ENCODE peak calls at places on chromosome 10, in six cellular contexts. One of them, this sample, is unnamed.

GRCh38 chr10:77287647-77288120 is 349.9 kb downstream of the KCNMA1 start:
- DNase-seq in AG04450: no peak
- DNase-seq in colonic mucosa: peak
- DNase-seq in IMR-90: no peak
- DNase-seq in SK-N-SH: no peak
- DNase-seq in fibroblast of lung: no peak
- DNase-seq in this sample: no peak

GRCh38 chr10:48655426-48656240 is 29.0 kb upstream of the WDFY4 start:
- DNase-seq in AG04450: no peak
- DNase-seq in colonic mucosa: peak
- DNase-seq in IMR-90: peak
- DNase-seq in SK-N-SH: peak
- DNase-seq in fibroblast of lung: peak
- DNase-seq in this sample: peak

GRCh38 chr10:122861724-122862161 is 16.1 kb upstream of the CUZD1 start:
- DNase-seq in AG04450: no peak
- DNase-seq in colonic mucosa: no peak
- DNase-seq in IMR-90: peak
- DNase-seq in SK-N-SH: no peak
- DNase-seq in fibroblast of lung: peak
- DNase-seq in this sample: no peak

GRCh38 chr10:6140141-6140841 is 51.5 kb downstream of the RBM17 start:
- DNase-seq in AG04450: no peak
- DNase-seq in colonic mucosa: peak
- DNase-seq in IMR-90: no peak
- DNase-seq in SK-N-SH: peak
- DNase-seq in fibroblast of lung: no peak
- DNase-seq in this sample: no peak

GRCh38 chr10:88089498-88089897 is 226.1 kb downstream of the PTEN start:
- DNase-seq in AG04450: no peak
- DNase-seq in colonic mucosa: no peak
- DNase-seq in IMR-90: no peak
- DNase-seq in SK-N-SH: no peak
- DNase-seq in fibroblast of lung: no peak
- DNase-seq in this sample: no peak

GRCh38 chr10:93028881-93029280 is 31.7 kb upstream of the CYP26C1 start:
- DNase-seq in AG04450: no peak
- DNase-seq in colonic mucosa: no peak
- DNase-seq in IMR-90: peak
- DNase-seq in SK-N-SH: no peak
- DNase-seq in fibroblast of lung: peak
- DNase-seq in this sample: no peak

GRCh38 chr10:79017882-79018550 is 50.8 kb upstream of the ZMIZ1 start:
- DNase-seq in AG04450: no peak
- DNase-seq in colonic mucosa: no peak
- DNase-seq in IMR-90: no peak
- DNase-seq in SK-N-SH: no peak
- DNase-seq in fibroblast of lung: no peak
- DNase-seq in this sample: no peak

GRCh38 chr10:53601260-53601875 is 828.8 kb upstream of the MBL2 start:
- DNase-seq in AG04450: no peak
- DNase-seq in colonic mucosa: no peak
- DNase-seq in IMR-90: peak
- DNase-seq in SK-N-SH: peak
- DNase-seq in fibroblast of lung: peak
- DNase-seq in this sample: no peak

GRCh38 chr10:103637855-103638561 is 144.5 kb downstream of the NEURL1 start:
- DNase-seq in AG04450: peak
- DNase-seq in colonic mucosa: no peak
- DNase-seq in IMR-90: peak
- DNase-seq in SK-N-SH: no peak
- DNase-seq in fibroblast of lung: peak
- DNase-seq in this sample: no peak

GRCh38 chr10:103636492-103636891 is 143.0 kb downstream of the NEURL1 start:
- DNase-seq in AG04450: no peak
- DNase-seq in colonic mucosa: no peak
- DNase-seq in IMR-90: no peak
- DNase-seq in SK-N-SH: no peak
- DNase-seq in fibroblast of lung: no peak
- DNase-seq in this sample: no peak

GRCh38 chr10:103638948-103639347 is 145.4 kb downstream of the NEURL1 start:
- DNase-seq in AG04450: no peak
- DNase-seq in colonic mucosa: no peak
- DNase-seq in IMR-90: peak
- DNase-seq in SK-N-SH: no peak
- DNase-seq in fibroblast of lung: peak
- DNase-seq in this sample: no peak

GRCh38 chr10:103635580-103635979 is 142.1 kb downstream of the NEURL1 start:
- DNase-seq in AG04450: no peak
- DNase-seq in colonic mucosa: no peak
- DNase-seq in IMR-90: no peak
- DNase-seq in SK-N-SH: no peak
- DNase-seq in fibroblast of lung: no peak
- DNase-seq in this sample: no peak

DNA sequence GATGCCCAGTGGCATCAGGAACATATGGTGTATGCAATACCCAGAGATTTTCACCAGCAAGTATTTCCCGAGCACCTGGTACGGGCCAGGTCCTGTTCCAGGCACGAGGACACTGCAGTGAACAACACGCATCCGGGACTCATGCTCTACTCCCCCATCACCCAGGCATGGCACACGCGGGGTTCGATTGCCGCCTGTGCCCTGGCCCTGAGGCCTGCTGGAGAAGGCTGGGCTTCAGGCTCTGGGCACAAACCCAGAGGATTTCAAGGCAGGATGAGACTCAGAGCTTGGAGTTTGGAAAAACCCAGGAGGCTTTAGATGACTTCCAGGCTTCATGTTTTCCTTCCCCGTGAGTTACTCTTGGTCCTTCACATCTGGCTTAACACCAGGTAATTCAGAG is 143.5 kb downstream of the NEURL1 start:
- DNase-seq in AG04450: no peak
- DNase-seq in colonic mucosa: no peak
- DNase-seq in IMR-90: peak
- DNase-seq in SK-N-SH: no peak
- DNase-seq in fibroblast of lung: no peak
- DNase-seq in this sample: no peak
- H3K27ac ChIP-seq in AG04450: peak
- H3K27ac ChIP-seq in colonic mucosa: peak
- H3K27ac ChIP-seq in IMR-90: no peak
- H3K27ac ChIP-seq in SK-N-SH: no peak
- H3K27ac ChIP-seq in fibroblast of lung: peak
- H3K27ac ChIP-seq in this sample: peak

GRCh38 chr10:12350167-12350872 is 973 bp downstream of the CAMK1D start:
- DNase-seq in AG04450: no peak
- DNase-seq in colonic mucosa: peak
- DNase-seq in IMR-90: peak
- DNase-seq in SK-N-SH: peak
- DNase-seq in fibroblast of lung: peak
- DNase-seq in this sample: peak

GRCh38 chr10:12349628-12350166 is 350 bp downstream of the CAMK1D start:
- DNase-seq in AG04450: no peak
- DNase-seq in colonic mucosa: no peak
- DNase-seq in IMR-90: no peak
- DNase-seq in SK-N-SH: no peak
- DNase-seq in fibroblast of lung: no peak
- DNase-seq in this sample: no peak

GRCh38 chr10:12348870-12349627 is at the start of gene CAMK1D:
- DNase-seq in AG04450: peak
- DNase-seq in colonic mucosa: peak
- DNase-seq in IMR-90: peak
- DNase-seq in SK-N-SH: peak
- DNase-seq in fibroblast of lung: peak
- DNase-seq in this sample: peak

GRCh38 chr10:12346707-12347106 is 2.6 kb upstream of the CAMK1D start:
- DNase-seq in AG04450: no peak
- DNase-seq in colonic mucosa: no peak
- DNase-seq in IMR-90: no peak
- DNase-seq in SK-N-SH: no peak
- DNase-seq in fibroblast of lung: no peak
- DNase-seq in this sample: no peak

DNA sequence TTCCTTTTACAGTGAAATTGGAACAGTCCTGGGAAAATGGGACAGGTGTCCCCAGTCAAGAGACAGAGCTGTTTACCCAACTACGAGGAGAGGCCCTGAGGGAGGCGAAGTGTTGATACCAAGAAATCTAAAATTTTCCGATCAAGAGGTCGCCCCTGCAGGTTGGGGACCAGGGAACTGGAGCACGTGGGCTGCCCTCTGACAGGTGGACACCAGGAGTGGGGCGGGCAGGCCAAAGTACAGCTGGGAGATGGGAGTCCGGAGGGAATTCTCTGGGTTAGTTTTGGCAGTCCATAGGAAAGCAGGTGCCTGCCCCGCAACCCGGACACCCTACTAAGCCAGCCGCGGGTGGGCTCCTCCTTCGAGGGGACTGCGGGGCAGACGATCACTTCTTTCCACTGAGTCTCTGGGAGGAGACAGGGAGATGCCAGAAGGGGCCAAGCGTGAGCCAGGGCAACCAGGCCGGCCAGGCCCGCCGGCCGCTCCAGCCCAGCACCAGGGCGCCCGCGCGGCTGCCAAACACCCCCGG is 942 bp upstream of the CAMK1D start:
- DNase-seq in AG04450: no peak
- DNase-seq in colonic mucosa: peak
- DNase-seq in IMR-90: no peak
- DNase-seq in SK-N-SH: no peak
- DNase-seq in fibroblast of lung: no peak
- DNase-seq in this sample: no peak
- H3K27ac ChIP-seq in AG04450: no peak
- H3K27ac ChIP-seq in colonic mucosa: peak
- H3K27ac ChIP-seq in IMR-90: no peak
- H3K27ac ChIP-seq in SK-N-SH: no peak
- H3K27ac ChIP-seq in fibroblast of lung: no peak
- H3K27ac ChIP-seq in this sample: peak

GRCh38 chr10:7409732-7410168 is 1.1 kb downstream of the SFMBT2 start:
- DNase-seq in AG04450: no peak
- DNase-seq in colonic mucosa: peak
- DNase-seq in IMR-90: no peak
- DNase-seq in SK-N-SH: peak
- DNase-seq in fibroblast of lung: peak
- DNase-seq in this sample: no peak
- H3K27ac ChIP-seq in AG04450: no peak
- H3K27ac ChIP-seq in colonic mucosa: peak
- H3K27ac ChIP-seq in IMR-90: no peak
- H3K27ac ChIP-seq in SK-N-SH: no peak
- H3K27ac ChIP-seq in fibroblast of lung: no peak
- H3K27ac ChIP-seq in this sample: peak

GRCh38 chr10:45000764-45001381 is at the start of gene ZNF22:
- DNase-seq in AG04450: no peak
- DNase-seq in colonic mucosa: peak
- DNase-seq in IMR-90: peak
- DNase-seq in SK-N-SH: peak
- DNase-seq in fibroblast of lung: peak
- DNase-seq in this sample: peak

GRCh38 chr10:45001382-45002148 is 842 bp downstream of the ZNF22 start:
- DNase-seq in AG04450: no peak
- DNase-seq in colonic mucosa: peak
- DNase-seq in IMR-90: peak
- DNase-seq in SK-N-SH: peak
- DNase-seq in fibroblast of lung: peak
- DNase-seq in this sample: peak

GRCh38 chr10:45004661-45005060 is 3.9 kb downstream of the ZNF22 start:
- DNase-seq in AG04450: no peak
- DNase-seq in colonic mucosa: no peak
- DNase-seq in IMR-90: no peak
- DNase-seq in SK-N-SH: no peak
- DNase-seq in fibroblast of lung: no peak
- DNase-seq in this sample: no peak

GRCh38 chr10:45005284-45005683 is 4.6 kb downstream of the ZNF22 start:
- DNase-seq in AG04450: no peak
- DNase-seq in colonic mucosa: no peak
- DNase-seq in IMR-90: no peak
- DNase-seq in SK-N-SH: no peak
- DNase-seq in fibroblast of lung: no peak
- DNase-seq in this sample: no peak

GRCh38 chr10:45003432-45004000 is 2.8 kb downstream of the ZNF22 start:
- DNase-seq in AG04450: no peak
- DNase-seq in colonic mucosa: no peak
- DNase-seq in IMR-90: no peak
- DNase-seq in SK-N-SH: no peak
- DNase-seq in fibroblast of lung: no peak
- DNase-seq in this sample: no peak
- H3K27ac ChIP-seq in AG04450: no peak
- H3K27ac ChIP-seq in colonic mucosa: no peak
- H3K27ac ChIP-seq in IMR-90: no peak
- H3K27ac ChIP-seq in SK-N-SH: no peak
- H3K27ac ChIP-seq in fibroblast of lung: no peak
- H3K27ac ChIP-seq in this sample: no peak

GRCh38 chr10:33735463-33735862 is 401.0 kb upstream of the NRP1 start:
- DNase-seq in AG04450: no peak
- DNase-seq in colonic mucosa: no peak
- DNase-seq in IMR-90: peak
- DNase-seq in SK-N-SH: no peak
- DNase-seq in fibroblast of lung: peak
- DNase-seq in this sample: no peak
- H3K27ac ChIP-seq in AG04450: no peak
- H3K27ac ChIP-seq in colonic mucosa: no peak
- H3K27ac ChIP-seq in IMR-90: no peak
- H3K27ac ChIP-seq in SK-N-SH: no peak
- H3K27ac ChIP-seq in fibroblast of lung: no peak
- H3K27ac ChIP-seq in this sample: no peak

This sample was measured in caudate nucleus.